ENCODE peak calls at places on chromosomes 13 and 19, in eight cellular contexts. M is AG08396, B is posterior vena cava, Z is iris pigment epithelial cell, U is mucosa of descending colon, Q is mucosa of gallbladder, V is NCI-H748 treated with DMSO at 0.1 percent for 48 hours, H is HS-5. J is an unnamed sample.

GRCh38 chr13:111219306-111219705 is 101.1 kb upstream of the TEX29 start:
- DNase-seq in V (no peak), Q (peak), M (peak), B (no peak), U (no peak), H (no peak), Z (peak), J (no peak)

GRCh38 chr13:51412431-51412830 is 40.4 kb downstream of the INTS6 start:
- DNase-seq in B (no peak), Q (no peak), H (no peak), U (no peak), V (no peak), Z (no peak), M (no peak), J (no peak)

GRCh38 chr19:38429055-38429810 is 3.2 kb upstream of the RASGRP4 start:
- DNase-seq in V (no peak), Z (no peak), U (no peak), H (no peak), Q (no peak), M (no peak), B (no peak), J (no peak)

GRCh38 chr13:35255241-35255640 is 221.2 kb downstream of the MAB21L1 start:
- DNase-seq in Q (no peak), U (no peak), V (no peak), H (no peak), Z (no peak), M (no peak), B (no peak), J (no peak)

GRCh38 chr13:30364133-30364532 is 56.8 kb upstream of the KATNAL1 start:
- DNase-seq in B (no peak), Q (no peak), M (no peak), U (no peak), Z (peak), H (no peak), V (no peak), J (no peak)

GRCh38 chr13:99255241-99255640 is 2.9 kb downstream of the GPR18 start:
- DNase-seq in H (no peak), M (no peak), V (no peak), Q (no peak), B (no peak), Z (no peak), U (no peak), J (no peak)

GRCh38 chr13:27794921-27795717 is 2.8 kb downstream of the GSX1 start:
- DNase-seq in Q (no peak), H (no peak), U (no peak), Z (no peak), M (no peak), B (no peak), V (no peak), J (no peak)

GRCh38 chr13:113741101-113741731 is 17.8 kb upstream of the TMEM255B start:
- DNase-seq in B (peak), M (no peak), Q (no peak), V (no peak), U (peak), H (no peak), Z (no peak), J (no peak)

GRCh38 chr13:26964278-26965057 is 203.9 kb upstream of the GPR12 start:
- DNase-seq in U (no peak), H (no peak), B (no peak), Z (peak), M (no peak), Q (no peak), V (peak), J (no peak)

GRCh38 chr19:35090160-35090794 is 25.3 kb upstream of the FXYD3 start:
- DNase-seq in V (peak), Z (peak), M (peak), H (peak), Q (peak), B (no peak), U (no peak), J (peak)

GRCh38 chr13:107299717-107300116 is 731.8 kb upstream of the ARGLU1 start:
- DNase-seq in V (peak), U (no peak), Q (no peak), M (no peak), B (no peak), Z (no peak), H (no peak), J (no peak)